ENCODE peak calls at places on chromosomes 11 and 22, in four cellular contexts. F is naive thymus-derived CD4-positive, alpha-beta T cell; V is H7; U is cardiac fibroblast. H is an unnamed sample.

GRCh38 chr22:46143491-46144147 is 6.7 kb upstream of the PPARA start:
- DNase-seq in F (no peak), V (no peak), U (no peak), H (no peak)

GRCh38 chr22:50357756-50358155 is 14.6 kb downstream of the PPP6R2 start:
- DNase-seq in F (no peak), V (no peak), U (no peak), H (no peak)

GRCh38 chr22:21047035-21047661 is 1.4 kb downstream of the LRRC74B start:
- DNase-seq in F (no peak), V (no peak), U (no peak), H (no peak)

GRCh38 chr11:61546663-61547062 is 34.2 kb downstream of the SYT7 start:
- DNase-seq in F (no peak), V (no peak), U (no peak), H (no peak)

GRCh38 chr22:47083379-47083986 is 321.0 kb downstream of the TBC1D22A start:
- DNase-seq in F (no peak), V (no peak), U (no peak), H (no peak)

GRCh38 chr22:41638748-41639147 is 17.7 kb downstream of the XRCC6 start:
- DNase-seq in F (no peak), V (no peak), U (no peak), H (no peak)

GRCh38 chr11:47234669-47235075 is 13.9 kb downstream of the ACP2 start:
- DNase-seq in F (no peak), V (no peak), U (peak; percentile 48), H (no peak)

GRCh38 chr11:74069146-74070046 is 60.5 kb upstream of the UCP3 start:
- DNase-seq in F (no peak), V (no peak), U (no peak), H (no peak)

GRCh38 chr11:46380340-46381045 is 976 bp upstream of the MDK start:
- DNase-seq in F (peak; percentile 76), V (peak; percentile 99), U (peak; percentile 49), H (peak; percentile 74)

GRCh38 chr22:26922804-26923203 is 265.4 kb downstream of the MIAT start:
- DNase-seq in F (no peak), V (peak; percentile 77), U (no peak), H (no peak)

GRCh38 chr11:12689029-12689755 is 15.0 kb downstream of the TEAD1 start:
- DNase-seq in F (no peak), V (no peak), U (no peak), H (no peak)

GRCh38 chr22:22894740-22895731 is 7.4 kb downstream of the IGLL5 start:
- DNase-seq in F (no peak), V (no peak), U (no peak), H (no peak)

GRCh38 chr11:1752907-1753425 is 2.6 kb upstream of the IFITM10 start:
- DNase-seq in F (no peak), V (peak; percentile 41), U (no peak), H (no peak)

GRCh38 chr11:122101625-122102291 is 14.3 kb downstream of the BLID start:
- DNase-seq in F (no peak), V (peak; percentile 43), U (peak; percentile 93), H (peak; percentile 85)

GRCh38 chr11:6841694-6842093 is 3.8 kb upstream of the OR10A5 start:
- DNase-seq in F (no peak), V (no peak), U (no peak), H (no peak)

GRCh38 chr11:11982975-11983374 is 25.5 kb downstream of the DKK3 start:
- DNase-seq in F (no peak), V (no peak), U (no peak), H (no peak)

GRCh38 chr11:68843703-68844312 is 2.1 kb upstream of the CPT1A start:
- DNase-seq in F (peak; percentile 77), V (peak; percentile 93), U (peak; percentile 56), H (no peak)

GRCh38 chr11:20367313-20367948 is 3.9 kb downstream of the HTATIP2 start:
- DNase-seq in F (peak; percentile 48), V (no peak), U (peak; percentile 80), H (peak; percentile 69)

GRCh38 chr11:82462588-82462987 is 271.1 kb downstream of the FAM181B start:
- DNase-seq in F (no peak), V (no peak), U (no peak), H (no peak)

GRCh38 chr11:3073029-3073435 is 15.8 kb upstream of the CARS1 start:
- DNase-seq in F (no peak), V (no peak), U (peak; percentile 90), H (no peak)

GRCh38 chr11:19946681-19947080 is 213.6 kb downstream of the DBX1 start:
- DNase-seq in F (no peak), V (no peak), U (no peak), H (no peak)

GRCh38 chr11:1401001-1401445 is 11.3 kb downstream of the BRSK2 start:
- DNase-seq in F (no peak), V (no peak), U (no peak), H (no peak)

DNA sequence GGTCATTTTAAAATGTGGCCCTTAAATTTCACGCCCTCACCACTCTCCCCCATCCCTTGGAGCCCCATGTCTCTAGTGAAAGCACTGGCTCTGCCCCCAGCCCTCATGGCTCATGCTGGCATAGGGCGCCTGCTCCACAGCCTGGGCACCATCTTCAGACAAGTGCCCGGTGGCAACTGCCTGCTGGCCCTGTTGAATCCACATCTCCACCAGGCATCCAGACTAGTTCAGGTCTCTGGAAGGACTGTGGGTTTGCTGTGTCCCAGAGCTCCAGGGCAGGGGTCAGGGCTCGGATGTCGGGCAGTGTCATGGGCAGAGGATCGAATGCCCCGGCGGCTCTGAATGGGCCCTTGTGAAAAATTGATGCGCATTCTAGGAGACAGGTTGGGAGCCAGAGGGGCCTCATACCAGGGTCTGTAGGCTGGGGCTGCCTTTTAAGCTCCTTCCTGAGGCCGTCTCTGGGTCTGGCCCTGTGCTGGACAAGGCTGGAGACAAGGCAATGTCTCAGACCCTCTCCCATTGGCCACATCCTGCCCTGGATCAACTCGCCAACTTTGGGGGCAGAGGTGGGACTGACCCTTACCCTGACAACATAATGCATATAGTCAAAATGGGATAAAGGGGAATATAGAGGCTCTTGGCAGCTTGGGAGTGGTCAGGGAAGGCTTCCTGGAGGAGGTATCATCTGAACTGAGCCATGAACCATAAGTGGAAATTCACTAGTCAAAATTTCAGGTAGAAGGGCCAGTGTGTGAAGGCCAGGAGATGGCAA is 1.2 kb downstream of the MYO7A start:
- DNase-seq in F (no peak), V (no peak), U (no peak), H (no peak)
- H3K4me3 ChIP-seq in F (no peak overlapping the region), V (no peak overlapping the region), U (no peak overlapping the region), H (no peak overlapping the region)

GRCh38 chr11:125346565-125347260 is 149.4 kb downstream of the FEZ1 start:
- DNase-seq in F (no peak), V (no peak), U (no peak), H (no peak)
- H3K4me3 ChIP-seq in F (no peak overlapping the region), V (no peak overlapping the region), U (no peak overlapping the region), H (no peak overlapping the region)

GRCh38 chr11:22828373-22828772 is 1.2 kb downstream of the SVIP start:
- DNase-seq in F (no peak), V (no peak), U (no peak), H (no peak)
- H3K4me3 ChIP-seq in F (peak overlapping the region; percentile 88), V (no peak overlapping the region), U (no peak overlapping the region), H (no peak overlapping the region)

DNA sequence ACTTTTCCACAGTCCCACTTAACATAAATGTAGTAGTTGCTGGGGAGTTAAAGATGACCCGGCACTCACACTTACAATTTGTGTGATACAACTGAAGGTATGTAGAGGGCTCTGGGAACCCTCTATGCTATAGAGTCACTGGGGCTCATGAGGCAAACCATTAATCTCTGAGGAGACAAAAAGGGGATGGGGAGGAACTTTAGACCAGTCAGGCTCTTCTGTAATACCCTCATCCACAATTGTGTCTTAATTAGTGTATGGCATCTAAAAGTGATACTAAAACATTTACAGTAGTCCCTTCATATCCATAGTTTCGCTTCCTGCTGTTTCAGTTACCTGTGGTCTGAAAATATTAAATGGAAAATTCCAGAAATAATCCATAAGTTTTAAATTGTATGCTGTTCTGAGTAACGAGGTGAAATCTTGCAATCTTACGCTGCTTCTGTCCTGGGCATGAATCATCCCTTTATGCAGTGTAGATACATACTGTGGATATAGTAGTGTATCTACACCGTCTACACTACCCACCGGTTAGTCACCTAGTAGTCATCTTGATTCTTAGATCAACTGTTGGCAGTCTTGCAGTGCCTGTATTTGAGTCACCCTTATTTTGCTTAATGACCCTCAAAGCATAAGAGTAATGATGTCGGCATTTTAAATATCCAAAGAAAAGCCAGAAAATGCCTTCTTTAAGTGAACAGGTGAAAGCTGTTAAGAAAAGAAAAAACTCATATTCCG is 12.2 kb downstream of the CBL start:
- DNase-seq in F (no peak), V (no peak), U (peak; percentile 56), H (no peak)
- H3K4me3 ChIP-seq in F (no peak overlapping the region), V (no peak overlapping the region), U (no peak overlapping the region), H (no peak overlapping the region)

GRCh38 chr11:133697603-133698002 is 147.7 kb downstream of the SPATA19 start:
- DNase-seq in F (no peak), V (no peak), U (no peak), H (no peak)
- H3K4me3 ChIP-seq in F (no peak overlapping the region), V (no peak overlapping the region), U (no peak overlapping the region), H (no peak overlapping the region)

GRCh38 chr11:10451399-10452116 is 3.5 kb upstream of the AMPD3 start:
- DNase-seq in F (no peak), V (no peak), U (no peak), H (no peak)
- H3K4me3 ChIP-seq in F (peak overlapping the region; percentile 63), V (no peak overlapping the region), U (no peak overlapping the region), H (no peak overlapping the region)

DNA sequence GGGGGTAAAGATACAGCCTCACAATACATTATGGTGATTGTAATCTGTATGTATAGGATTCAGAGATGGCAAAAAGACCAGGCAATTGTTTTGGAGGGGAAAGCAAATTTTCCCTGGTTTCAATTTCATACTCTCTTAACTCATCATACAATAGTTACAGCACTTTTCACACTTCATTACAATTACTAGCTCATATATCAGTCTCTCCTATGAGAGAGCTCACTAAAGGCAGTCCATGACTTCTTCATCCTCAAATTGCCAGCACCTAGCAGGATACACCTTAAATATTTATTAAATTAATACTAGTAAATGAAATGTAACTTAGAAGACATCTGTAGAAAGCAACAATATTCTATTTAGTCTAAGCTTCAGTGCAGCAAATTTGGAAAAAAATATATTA is 28.0 kb downstream of the PICALM start:
- DNase-seq in F (no peak), V (no peak), U (no peak), H (no peak)
- H3K4me3 ChIP-seq in F (no peak overlapping the region), V (no peak overlapping the region), U (no peak overlapping the region), H (no peak overlapping the region)

DNA sequence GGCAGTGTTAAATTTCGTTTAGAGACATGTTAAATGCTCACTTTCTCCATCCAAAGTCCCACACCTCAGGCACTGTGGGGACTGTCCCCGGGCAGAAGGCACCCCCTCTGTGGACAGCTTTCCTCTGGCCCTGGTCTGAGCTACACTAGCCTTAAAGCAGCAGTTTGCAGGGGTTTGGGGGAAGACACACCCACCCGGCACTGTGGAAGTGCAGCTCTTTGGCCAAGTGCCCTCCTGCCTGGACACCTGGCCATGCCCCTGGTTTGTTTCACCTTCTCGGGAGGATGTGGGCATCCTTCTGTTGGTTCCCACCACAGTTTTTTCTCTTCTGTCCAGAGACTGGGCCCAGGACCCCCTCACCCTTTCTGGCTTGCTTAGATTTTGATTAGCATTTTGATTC is 1254.7 kb downstream of the BRD1 start:
- DNase-seq in F (no peak), V (no peak), U (no peak), H (no peak)
- H3K4me3 ChIP-seq in F (no peak overlapping the region), V (no peak overlapping the region), U (no peak overlapping the region), H (no peak overlapping the region)

GRCh38 chr22:44180706-44181032 is at the start of gene PARVG:
- DNase-seq in F (peak; percentile 32), V (peak; percentile 81), U (no peak), H (no peak)
- H3K4me3 ChIP-seq in F (peak within 1 kb of the TSS; percentile 83), V (no peak within 1 kb of the TSS), U (no peak within 1 kb of the TSS), H (no peak within 1 kb of the TSS)